ENCODE peak calls at places on chromosomes 11 and 22, in seven cellular contexts. L is central memory CD4-positive, alpha-beta T cell; N is amygdala; D is T-helper 1 cell; Q is LHCN-M2; M is astrocyte of the cerebellum; B is H54. F is an unnamed sample.

GRCh38 chr11:57073121-57073520 is 84.4 kb downstream of the OR5AK2 start:
- DNase-seq in M (no peak), Q (peak), D (no peak), B (no peak), L (no peak), N (no peak), F (no peak)

GRCh38 chr11:69969890-69970784 is 108.0 kb upstream of the ANO1 start:
- DNase-seq in D (no peak), N (no peak), Q (no peak), B (no peak), M (no peak), L (no peak), F (no peak)

GRCh38 chr11:65384301-65384889 is 1.9 kb upstream of the SLC25A45 start:
- DNase-seq in L (no peak), Q (no peak), M (peak), N (no peak), D (no peak), B (no peak), F (no peak)

GRCh38 chr22:22810018-22810427 is 77.6 kb upstream of the IGLL5 start:
- DNase-seq in D (peak), L (peak), B (no peak), N (no peak), Q (peak), M (no peak), F (no peak)

GRCh38 chr11:70772950-70773349 is 374.6 kb downstream of the CTTN start:
- DNase-seq in D (no peak), L (no peak), M (no peak), B (no peak), Q (no peak), N (no peak), F (no peak)

GRCh38 chr22:28128827-28129226 is 209.8 kb upstream of the PITPNB start:
- DNase-seq in M (no peak), N (no peak), L (no peak), Q (no peak), B (no peak), D (no peak), F (no peak)

GRCh38 chr11:129855086-129855485 is 39.4 kb downstream of the TMEM45B start:
- DNase-seq in M (no peak), B (no peak), D (no peak), N (no peak), Q (no peak), L (no peak), F (no peak)

GRCh38 chr11:6553634-6554033 is 49.8 kb downstream of the RRP8 start:
- DNase-seq in L (no peak), N (no peak), M (no peak), Q (no peak), D (no peak), B (no peak), F (no peak)

GRCh38 chr11:64118871-64119495 is 46.9 kb downstream of the MACROD1 start:
- DNase-seq in L (no peak), D (no peak), B (no peak), Q (no peak), M (no peak), N (no peak), F (no peak)

GRCh38 chr11:10722307-10722706 is 28.7 kb upstream of the CTR9 start:
- DNase-seq in M (no peak), Q (no peak), D (no peak), L (no peak), B (no peak), N (no peak), F (no peak)

GRCh38 chr11:106306942-106307341 is 229.5 kb downstream of the AASDHPPT start:
- DNase-seq in M (no peak), N (no peak), Q (peak), L (no peak), D (no peak), B (no peak), F (no peak)

GRCh38 chr22:39179401-39179827 is 26.9 kb upstream of the CBX7 start:
- DNase-seq in D (no peak), B (no peak), Q (no peak), L (no peak), M (no peak), N (no peak), F (no peak)

GRCh38 chr22:17952273-17952801 is 72.0 kb downstream of the MICAL3 start:
- DNase-seq in L (no peak), M (no peak), Q (no peak), D (no peak), B (no peak), N (no peak), F (no peak)

GRCh38 chr11:44304091-44305084 is 5.6 kb downstream of the ALX4 start:
- DNase-seq in B (no peak), N (no peak), D (no peak), L (no peak), M (no peak), Q (no peak), F (no peak)

GRCh38 chr11:96317576-96317975 is 25.4 kb downstream of the MAML2 start:
- DNase-seq in Q (no peak), L (no peak), D (no peak), N (no peak), B (no peak), M (no peak), F (no peak)

GRCh38 chr11:130940706-130941105 is 24.4 kb upstream of the SNX19 start:
- DNase-seq in N (no peak), B (no peak), L (no peak), D (no peak), M (no peak), Q (no peak), F (no peak)

GRCh38 chr22:31337178-31337577 is 9.0 kb downstream of the PATZ1 start:
- DNase-seq in N (no peak), D (no peak), L (no peak), B (peak), Q (no peak), M (no peak), F (no peak)

GRCh38 chr11:66288138-66288865 is 641 bp downstream of the YIF1A start:
- DNase-seq in Q (no peak), N (no peak), M (no peak), B (peak), L (no peak), D (no peak), F (no peak)

GRCh38 chr11:786235-787083 is 3.4 kb downstream of the CEND1 start:
- DNase-seq in D (no peak), L (no peak), B (no peak), Q (no peak), M (no peak), N (no peak), F (no peak)

F was measured in activated CD4-positive, alpha-beta T cell treated with anti-CD3 and anti-CD28 coated beads, Interleukin-2, amount 10 ng/mL, durations not matched to agents 7 days and 5 days.